ENCODE peak calls at places on chromosomes 5 and 9, in four cellular contexts. One of them, this sample, is unnamed.

GRCh38 chr5:171992813-171993212 is 13.6 kb downstream of the FBXW11 start:
- DNase-seq in fibroblast of lung: no peak
- DNase-seq in progenitor cell of endocrine pancreas: no peak
- DNase-seq in endothelial cell: no peak
- DNase-seq in this sample: no peak

GRCh38 chr9:5631021-5631420 is 2.1 kb downstream of the RIC1 start:
- DNase-seq in fibroblast of lung: peak; percentile 65
- DNase-seq in progenitor cell of endocrine pancreas: no peak
- DNase-seq in endothelial cell: no peak
- DNase-seq in this sample: no peak

GRCh38 chr5:115274584-115274983 is 11.9 kb upstream of the PGGT1B start:
- DNase-seq in fibroblast of lung: no peak
- DNase-seq in progenitor cell of endocrine pancreas: no peak
- DNase-seq in endothelial cell: no peak
- DNase-seq in this sample: no peak

GRCh38 chr5:175590471-175590881 is 67.4 kb upstream of the HRH2 start:
- DNase-seq in fibroblast of lung: peak; percentile 95
- DNase-seq in progenitor cell of endocrine pancreas: no peak
- DNase-seq in endothelial cell: no peak
- DNase-seq in this sample: no peak

GRCh38 chr5:59412428-59412827 is 481.1 kb downstream of the PDE4D start:
- DNase-seq in fibroblast of lung: no peak
- DNase-seq in progenitor cell of endocrine pancreas: no peak
- DNase-seq in endothelial cell: no peak
- DNase-seq in this sample: no peak

GRCh38 chr5:141870871-141871270 is 7.3 kb downstream of the PCDH1 start:
- DNase-seq in fibroblast of lung: no peak
- DNase-seq in progenitor cell of endocrine pancreas: no peak
- DNase-seq in endothelial cell: no peak
- DNase-seq in this sample: no peak

GRCh38 chr5:73661753-73662152 is 35.8 kb downstream of the ARHGEF28 start:
- DNase-seq in fibroblast of lung: no peak
- DNase-seq in progenitor cell of endocrine pancreas: no peak
- DNase-seq in endothelial cell: no peak
- DNase-seq in this sample: no peak

GRCh38 chr9:110330484-110331115 is 7.1 kb downstream of the TXNDC8 start:
- DNase-seq in fibroblast of lung: peak; percentile 40
- DNase-seq in progenitor cell of endocrine pancreas: no peak
- DNase-seq in endothelial cell: no peak
- DNase-seq in this sample: no peak

GRCh38 chr5:6202615-6203365 is 175.6 kb downstream of the MED10 start:
- DNase-seq in fibroblast of lung: no peak
- DNase-seq in progenitor cell of endocrine pancreas: no peak
- DNase-seq in endothelial cell: peak; percentile 43
- DNase-seq in this sample: no peak

GRCh38 chr9:14369011-14369410 is 55.1 kb upstream of the NFIB start:
- DNase-seq in fibroblast of lung: no peak
- DNase-seq in progenitor cell of endocrine pancreas: no peak
- DNase-seq in endothelial cell: no peak
- DNase-seq in this sample: no peak

GRCh38 chr9:35756743-35757526 is 2.9 kb upstream of the MSMP start:
- DNase-seq in fibroblast of lung: peak; percentile 38
- DNase-seq in progenitor cell of endocrine pancreas: peak; percentile 62
- DNase-seq in endothelial cell: peak; percentile 62
- DNase-seq in this sample: no peak

GRCh38 chr9:37466037-37466709 is 923 bp upstream of the ZBTB5 start:
- DNase-seq in fibroblast of lung: peak; percentile 81
- DNase-seq in progenitor cell of endocrine pancreas: peak; percentile 56
- DNase-seq in endothelial cell: peak; percentile 71
- DNase-seq in this sample: no peak

GRCh38 chr5:139462582-139463276 is at the start of gene ECSCR:
- DNase-seq in fibroblast of lung: peak; percentile 37
- DNase-seq in progenitor cell of endocrine pancreas: no peak
- DNase-seq in endothelial cell: peak; percentile 65
- DNase-seq in this sample: no peak

GRCh38 chr9:114139061-114139460 is 16.3 kb upstream of the COL27A1 start:
- DNase-seq in fibroblast of lung: no peak
- DNase-seq in progenitor cell of endocrine pancreas: no peak
- DNase-seq in endothelial cell: no peak
- DNase-seq in this sample: no peak

GRCh38 chr5:35773936-35774335 is 82.8 kb upstream of the IL7R start:
- DNase-seq in fibroblast of lung: peak; percentile 56
- DNase-seq in progenitor cell of endocrine pancreas: no peak
- DNase-seq in endothelial cell: no peak
- DNase-seq in this sample: no peak

GRCh38 chr5:160158087-160158486 is 38.8 kb upstream of the PWWP2A start:
- DNase-seq in fibroblast of lung: no peak
- DNase-seq in progenitor cell of endocrine pancreas: no peak
- DNase-seq in endothelial cell: no peak
- DNase-seq in this sample: no peak

GRCh38 chr9:133821606-133822438 is 83.7 kb upstream of the SARDH start:
- DNase-seq in fibroblast of lung: peak; percentile 85
- DNase-seq in progenitor cell of endocrine pancreas: no peak
- DNase-seq in endothelial cell: no peak
- DNase-seq in this sample: no peak

GRCh38 chr5:134917070-134917831 is 12.3 kb downstream of the PCBD2 start:
- DNase-seq in fibroblast of lung: no peak
- DNase-seq in progenitor cell of endocrine pancreas: no peak
- DNase-seq in endothelial cell: no peak
- DNase-seq in this sample: no peak

GRCh38 chr9:21576331-21577189 is 94.4 kb upstream of the IFNE start:
- DNase-seq in fibroblast of lung: peak; percentile 98
- DNase-seq in progenitor cell of endocrine pancreas: no peak
- DNase-seq in endothelial cell: no peak
- DNase-seq in this sample: no peak

GRCh38 chr5:176533894-176534611 is 3.1 kb downstream of the RNF44 start:
- DNase-seq in fibroblast of lung: peak; percentile 13
- DNase-seq in progenitor cell of endocrine pancreas: no peak
- DNase-seq in endothelial cell: no peak
- DNase-seq in this sample: no peak

GRCh38 chr5:139079969-139080368 is 118.2 kb downstream of the SIL1 start:
- DNase-seq in fibroblast of lung: no peak
- DNase-seq in progenitor cell of endocrine pancreas: no peak
- DNase-seq in endothelial cell: no peak
- DNase-seq in this sample: no peak

GRCh38 chr5:125412561-125413535 is 666.4 kb upstream of the ZNF608 start:
- DNase-seq in fibroblast of lung: peak; percentile 94
- DNase-seq in progenitor cell of endocrine pancreas: peak; percentile 49
- DNase-seq in endothelial cell: peak; percentile 72
- DNase-seq in this sample: no peak

GRCh38 chr5:1065891-1066650 is 45.8 kb downstream of the SLC12A7 start:
- DNase-seq in fibroblast of lung: no peak
- DNase-seq in progenitor cell of endocrine pancreas: no peak
- DNase-seq in endothelial cell: no peak
- DNase-seq in this sample: peak; percentile 11

DNA sequence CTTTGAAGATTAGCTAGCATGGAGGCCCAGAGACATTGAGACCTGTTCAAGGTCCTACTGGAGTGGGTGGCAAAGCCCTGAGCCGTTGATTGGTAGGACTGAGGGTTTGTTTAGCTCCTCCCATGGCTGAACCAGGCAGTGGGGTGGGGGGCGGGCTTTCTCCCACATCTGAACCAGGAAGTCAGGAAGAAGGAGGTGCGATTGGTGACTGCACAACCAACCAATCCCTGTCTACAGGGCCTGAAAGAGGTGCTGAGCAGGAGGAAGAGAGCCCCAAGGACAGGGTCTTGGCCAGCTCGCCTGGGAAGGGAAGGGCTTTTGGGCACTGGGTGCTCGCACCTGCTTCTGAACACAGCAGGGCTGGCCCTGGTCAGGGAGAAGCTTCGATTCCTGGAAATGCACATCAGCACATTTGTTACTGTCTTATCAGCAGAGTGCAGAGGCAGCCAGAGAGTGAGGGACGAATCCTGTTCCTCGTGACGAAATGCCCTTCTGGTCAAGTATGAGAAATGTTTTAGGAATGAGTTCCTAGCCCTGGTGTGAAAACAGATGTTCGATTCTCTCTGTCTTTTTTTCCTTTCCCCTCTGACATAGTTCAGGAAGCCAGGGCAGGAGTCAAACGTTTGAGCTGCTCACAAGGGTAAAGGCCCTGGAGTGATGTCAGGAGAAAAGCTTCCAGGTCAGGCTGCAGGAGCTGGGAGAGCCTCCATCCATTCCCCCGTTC is 294.8 kb upstream of the KLF4 start:
- DNase-seq in fibroblast of lung: peak; percentile 66
- DNase-seq in progenitor cell of endocrine pancreas: no peak
- DNase-seq in endothelial cell: peak; percentile 24
- DNase-seq in this sample: no peak
- TF ChIP-seq CTCF in fibroblast of lung: no peak
- TF ChIP-seq CTCF in progenitor cell of endocrine pancreas: no peak
- TF ChIP-seq CTCF in endothelial cell: no peak
- TF ChIP-seq CTCF in this sample: no peak

DNA sequence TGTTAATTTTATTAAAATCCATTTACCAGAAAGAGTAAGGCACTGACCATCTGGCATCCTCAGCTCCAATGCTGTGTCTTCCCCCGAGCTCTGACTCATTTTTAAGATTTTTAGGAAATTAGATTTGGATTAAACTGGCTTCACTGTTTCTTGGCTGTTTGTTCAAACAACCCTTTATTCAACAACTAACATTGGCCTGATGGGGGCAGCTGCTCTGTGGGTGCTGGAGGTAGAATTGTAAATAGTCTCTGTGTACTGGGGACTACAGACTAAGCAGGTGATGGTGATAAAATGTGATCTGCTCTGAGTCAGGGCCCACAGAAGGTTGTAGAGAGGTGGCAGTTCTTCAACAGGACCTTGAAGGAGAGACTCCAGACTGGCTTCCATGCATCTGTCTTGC is 2.9 kb downstream of the RABEPK start:
- DNase-seq in fibroblast of lung: no peak
- DNase-seq in progenitor cell of endocrine pancreas: no peak
- DNase-seq in endothelial cell: no peak
- DNase-seq in this sample: no peak
- TF ChIP-seq CTCF in fibroblast of lung: peak; percentile 18
- TF ChIP-seq CTCF in progenitor cell of endocrine pancreas: no peak
- TF ChIP-seq CTCF in endothelial cell: no peak
- TF ChIP-seq CTCF in this sample: peak; percentile 32

DNA sequence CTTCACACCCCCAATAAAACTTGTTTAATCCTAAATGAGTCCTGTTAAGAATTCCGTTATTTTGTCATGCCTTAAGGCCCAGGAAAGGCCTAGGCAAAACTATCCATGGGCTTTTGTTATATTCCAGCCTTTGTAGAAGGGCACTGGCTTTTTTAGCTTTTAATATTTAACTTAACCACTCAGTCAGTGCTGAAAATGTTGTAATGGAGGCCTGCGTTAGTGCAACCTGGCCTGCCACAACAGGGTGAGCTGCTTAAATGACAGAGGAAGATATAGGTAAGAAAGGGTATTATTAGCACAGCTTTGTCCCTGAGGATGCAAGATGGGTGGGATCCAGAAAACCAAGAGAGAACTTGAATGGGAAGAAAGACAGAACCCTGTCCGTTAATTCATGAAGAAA is 40.2 kb upstream of the PCAT7 start:
- DNase-seq in fibroblast of lung: no peak
- DNase-seq in progenitor cell of endocrine pancreas: no peak
- DNase-seq in endothelial cell: no peak
- DNase-seq in this sample: no peak
- TF ChIP-seq CTCF in fibroblast of lung: no peak
- TF ChIP-seq CTCF in progenitor cell of endocrine pancreas: no peak
- TF ChIP-seq CTCF in endothelial cell: no peak
- TF ChIP-seq CTCF in this sample: no peak

GRCh38 chr9:33787839-33788238 is 7.5 kb upstream of the PRSS3 start:
- DNase-seq in fibroblast of lung: no peak
- DNase-seq in progenitor cell of endocrine pancreas: no peak
- DNase-seq in endothelial cell: no peak
- DNase-seq in this sample: no peak
- TF ChIP-seq CTCF in fibroblast of lung: no peak
- TF ChIP-seq CTCF in progenitor cell of endocrine pancreas: no peak
- TF ChIP-seq CTCF in endothelial cell: no peak
- TF ChIP-seq CTCF in this sample: no peak

This sample was measured in D721Med.